ENCODE peak calls at places on chromosomes 13 and 19, in five cellular contexts. One of them, this sample, is unnamed.

GRCh38 chr19:41521860-41522555 is 54.0 kb upstream of the CEACAM21 start:
- DNase-seq in C1 segment of cervical spinal cord: no peak
- DNase-seq in mucosa of descending colon: no peak
- DNase-seq in aorta: peak
- DNase-seq in hippocampal formation: no peak
- DNase-seq in this sample: no peak

GRCh38 chr19:53055117-53055516 is 10.6 kb downstream of the ERVV-2 start:
- DNase-seq in C1 segment of cervical spinal cord: no peak
- DNase-seq in mucosa of descending colon: no peak
- DNase-seq in aorta: no peak
- DNase-seq in hippocampal formation: no peak
- DNase-seq in this sample: no peak

GRCh38 chr13:33119022-33119735 is 103.0 kb downstream of the KL start:
- DNase-seq in C1 segment of cervical spinal cord: no peak
- DNase-seq in mucosa of descending colon: no peak
- DNase-seq in aorta: no peak
- DNase-seq in hippocampal formation: no peak
- DNase-seq in this sample: no peak

GRCh38 chr19:22532388-22533310 is 101.5 kb upstream of the ZNF492 start:
- DNase-seq in C1 segment of cervical spinal cord: peak
- DNase-seq in mucosa of descending colon: peak
- DNase-seq in aorta: peak
- DNase-seq in hippocampal formation: peak
- DNase-seq in this sample: peak

GRCh38 chr13:78323848-78324247 is 279.5 kb downstream of the POU4F1 start:
- DNase-seq in C1 segment of cervical spinal cord: no peak
- DNase-seq in mucosa of descending colon: no peak
- DNase-seq in aorta: no peak
- DNase-seq in hippocampal formation: no peak
- DNase-seq in this sample: no peak

GRCh38 chr19:750640-751423 is at the start of gene MISP:
- DNase-seq in C1 segment of cervical spinal cord: no peak
- DNase-seq in mucosa of descending colon: peak
- DNase-seq in aorta: peak
- DNase-seq in hippocampal formation: no peak
- DNase-seq in this sample: no peak

GRCh38 chr13:45951724-45952123 is 100.2 kb upstream of the SIAH3 start:
- DNase-seq in C1 segment of cervical spinal cord: no peak
- DNase-seq in mucosa of descending colon: no peak
- DNase-seq in aorta: no peak
- DNase-seq in hippocampal formation: no peak
- DNase-seq in this sample: no peak

GRCh38 chr13:70585109-70585508 is 476.9 kb upstream of the KLHL1 start:
- DNase-seq in C1 segment of cervical spinal cord: no peak
- DNase-seq in mucosa of descending colon: no peak
- DNase-seq in aorta: no peak
- DNase-seq in hippocampal formation: no peak
- DNase-seq in this sample: no peak

GRCh38 chr13:106566682-106567420 is 1.1 kb downstream of the ARGLU1 start:
- DNase-seq in C1 segment of cervical spinal cord: peak
- DNase-seq in mucosa of descending colon: peak
- DNase-seq in aorta: no peak
- DNase-seq in hippocampal formation: peak
- DNase-seq in this sample: peak

GRCh38 chr13:101982903-101983302 is 418.9 kb downstream of the FGF14 start:
- DNase-seq in C1 segment of cervical spinal cord: no peak
- DNase-seq in mucosa of descending colon: no peak
- DNase-seq in aorta: no peak
- DNase-seq in hippocampal formation: no peak
- DNase-seq in this sample: no peak

GRCh38 chr19:28880735-28881401 is 332.1 kb downstream of the UQCRFS1 start:
- DNase-seq in C1 segment of cervical spinal cord: no peak
- DNase-seq in mucosa of descending colon: no peak
- DNase-seq in aorta: no peak
- DNase-seq in hippocampal formation: no peak
- DNase-seq in this sample: no peak

GRCh38 chr13:59801107-59801880 is 362.4 kb downstream of the DIAPH3 start:
- DNase-seq in C1 segment of cervical spinal cord: no peak
- DNase-seq in mucosa of descending colon: no peak
- DNase-seq in aorta: no peak
- DNase-seq in hippocampal formation: no peak
- DNase-seq in this sample: no peak

GRCh38 chr13:32902898-32903297 is 113.3 kb upstream of the KL start:
- DNase-seq in C1 segment of cervical spinal cord: peak
- DNase-seq in mucosa of descending colon: peak
- DNase-seq in aorta: peak
- DNase-seq in hippocampal formation: peak
- DNase-seq in this sample: peak

GRCh38 chr19:17847538-17848366 is at the start of gene JAK3:
- DNase-seq in C1 segment of cervical spinal cord: no peak
- DNase-seq in mucosa of descending colon: peak
- DNase-seq in aorta: peak
- DNase-seq in hippocampal formation: peak
- DNase-seq in this sample: no peak